ENCODE peak calls at places on chromosomes 3 and 15, in ten cellular contexts. K, W, O, S, Z, T, D, X, P and Q are unnamed samples.
A peak's percentile ranks its signal among the peaks of the same experiment; 100 is the strongest.

GRCh38 chr3:135944831-135945230 is 20.7 kb upstream of the PPP2R3A start:
- DNase-seq in K (no peak), W (no peak), O (peak; percentile 58), S (no peak), Z (no peak), T (no peak), D (no peak), X (no peak), P (no peak), Q (no peak)

GRCh38 chr3:51967384-51968174 is at the start of gene PCBP4:
- DNase-seq in K (peak; percentile 90), W (peak; percentile 45), O (peak; percentile 70), S (peak; percentile 77), Z (peak; percentile 70), T (peak; percentile 65), D (peak; percentile 69), X (peak; percentile 85), P (peak; percentile 77), Q (peak; percentile 80)

GRCh38 chr3:112013058-112013783 is 14.5 kb downstream of the TAGLN3 start:
- DNase-seq in K (peak; percentile 74), W (peak; percentile 70), O (peak; percentile 91), S (peak; percentile 75), Z (peak; percentile 49), T (peak; percentile 22), D (peak; percentile 31), X (peak; percentile 78), P (peak; percentile 68), Q (peak; percentile 89)

GRCh38 chr15:28885630-28886430 is at the start of gene APBA2:
- DNase-seq in K (peak; percentile 76), W (no peak), O (peak; percentile 52), S (no peak), Z (no peak), T (no peak), D (no peak), X (no peak), P (no peak), Q (peak; percentile 70)

GRCh38 chr15:101172421-101173097 is 79.3 kb downstream of the CHSY1 start:
- DNase-seq in K (no peak), W (no peak), O (no peak), S (no peak), Z (no peak), T (no peak), D (no peak), X (no peak), P (no peak), Q (peak; percentile 35)

GRCh38 chr15:92880796-92881569 is 19.1 kb upstream of the CHD2 start:
- DNase-seq in K (no peak), W (no peak), O (peak; percentile 36), S (no peak), Z (no peak), T (no peak), D (peak; percentile 55), X (no peak), P (no peak), Q (peak; percentile 56)

GRCh38 chr3:107436029-107436428 is 58.8 kb downstream of the CCDC54 start:
- DNase-seq in K (no peak), W (no peak), O (no peak), S (no peak), Z (no peak), T (no peak), D (no peak), X (no peak), P (no peak), Q (no peak)

GRCh38 chr3:66430876-66431275 is 69.9 kb downstream of the LRIG1 start:
- DNase-seq in K (no peak), W (no peak), O (no peak), S (no peak), Z (no peak), T (no peak), D (no peak), X (no peak), P (no peak), Q (no peak)

GRCh38 chr3:125123906-125124305 is 68.1 kb upstream of the HEG1 start:
- DNase-seq in K (no peak), W (no peak), O (peak; percentile 90), S (no peak), Z (no peak), T (no peak), D (no peak), X (no peak), P (no peak), Q (no peak)

GRCh38 chr15:95501865-95502264 is 828.6 kb upstream of the NR2F2 start:
- DNase-seq in K (no peak), W (no peak), O (no peak), S (no peak), Z (no peak), T (no peak), D (no peak), X (no peak), P (no peak), Q (peak; percentile 53)

GRCh38 chr3:3799173-3800075 is at the start of gene LRRN1:
- DNase-seq in K (peak; percentile 86), W (no peak), O (peak; percentile 22), S (peak; percentile 28), Z (no peak), T (peak; percentile 61), D (peak; percentile 72), X (peak; percentile 61), P (peak; percentile 83), Q (peak; percentile 8)

DNA sequence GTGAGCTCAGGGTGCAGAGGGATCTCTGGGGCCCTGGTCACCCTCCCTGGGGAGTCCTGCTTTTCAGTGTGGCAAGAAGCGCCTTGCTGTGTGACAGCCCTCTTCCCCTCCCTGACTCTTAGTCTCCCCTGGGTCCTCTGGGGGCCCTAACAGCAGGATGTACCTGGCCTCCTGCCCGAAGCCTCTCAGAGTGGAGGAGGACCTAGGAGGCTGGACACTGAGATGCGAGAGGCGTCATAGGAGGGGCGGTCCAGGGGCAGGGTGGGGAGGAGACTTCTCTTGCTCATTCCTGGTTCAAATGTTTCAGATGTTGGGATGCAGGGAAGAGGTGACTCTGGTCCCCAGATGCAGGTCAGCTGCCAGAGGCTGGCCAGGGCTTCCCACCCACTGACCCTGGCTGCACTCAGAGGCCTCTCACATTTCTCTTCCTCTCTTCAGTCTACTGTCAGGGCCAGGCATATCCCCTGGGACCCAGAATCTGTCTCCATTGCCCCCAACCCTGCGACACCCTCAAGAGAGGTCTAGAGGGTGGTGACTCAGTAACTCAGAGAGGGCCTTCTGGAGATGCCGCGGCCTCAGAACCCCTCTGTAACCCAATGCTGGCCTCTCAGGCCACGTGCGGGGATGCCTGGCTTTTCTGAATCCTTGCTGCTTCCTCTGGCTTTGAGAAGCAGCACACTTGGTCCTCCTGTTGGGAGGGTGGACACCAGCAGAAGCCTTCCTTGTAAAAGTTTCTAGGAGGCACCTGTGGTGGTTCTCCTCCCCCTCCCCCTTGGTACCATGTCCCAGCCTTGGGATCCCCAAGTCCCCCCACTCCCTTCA is 25.9 kb downstream of the SNX33 start:
- DNase-seq in K (peak; percentile 96), W (no peak), O (peak; percentile 90), S (peak; percentile 43), Z (no peak), T (no peak), D (no peak), X (peak; percentile 96), P (peak; percentile 91), Q (peak; percentile 70)
- H3K4me3 ChIP-seq in K (no peak overlapping the region), W (no peak overlapping the region), O (no peak overlapping the region), S (no peak overlapping the region), Z (peak overlapping the region; percentile 46), T (peak overlapping the region; percentile 12), D (no peak overlapping the region), X (no peak overlapping the region), P (no peak overlapping the region), Q (peak overlapping the region; percentile 63)

DNA sequence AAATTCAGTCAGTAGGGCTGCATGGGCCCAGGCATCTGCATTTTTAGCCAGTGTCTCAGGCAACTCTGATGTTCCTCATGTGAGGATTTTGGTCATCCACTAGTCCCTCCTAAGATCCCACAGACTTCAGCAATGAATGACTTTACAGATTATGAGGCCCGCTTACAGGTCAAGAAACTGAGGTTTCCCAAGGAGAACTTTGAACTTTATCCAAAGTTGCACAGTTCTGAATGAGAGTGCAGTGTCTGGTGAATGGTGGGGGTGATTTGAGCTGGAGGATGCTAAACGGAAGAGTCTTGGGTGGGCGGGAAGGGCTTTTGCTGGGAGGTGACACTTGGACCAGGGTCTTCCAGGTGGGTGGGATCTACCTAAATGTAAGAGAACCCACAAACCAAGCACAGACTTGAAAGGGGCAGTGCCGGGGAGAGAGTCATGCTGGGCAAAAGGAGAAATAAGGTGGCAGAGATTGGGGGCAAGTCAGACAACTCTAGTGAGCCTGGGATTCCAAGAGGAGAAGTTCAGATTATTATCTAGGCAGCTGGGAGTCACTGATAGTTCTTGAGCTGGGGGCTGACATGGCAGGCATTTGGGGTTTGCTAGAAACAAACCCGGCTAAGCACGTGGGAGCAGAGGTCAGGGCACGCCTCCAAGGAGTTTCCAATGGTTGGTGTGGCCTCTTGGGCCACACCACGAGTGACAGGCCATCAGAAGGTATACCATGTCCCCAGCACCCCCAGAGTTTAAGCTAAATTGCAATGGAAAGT is 27.5 kb downstream of the SLC6A6 start:
- DNase-seq in K (no peak), W (no peak), O (no peak), S (no peak), Z (no peak), T (no peak), D (no peak), X (no peak), P (no peak), Q (no peak)
- H3K4me1 ChIP-seq in K (no peaks in the 10 kb centered on the region), W (peaks cover 45% of the 10 kb centered on the region), O (peaks cover 32% of the 10 kb centered on the region), S (peaks cover 55% of the 10 kb centered on the region), Z (peaks cover 57% of the 10 kb centered on the region), T (peaks cover 4% of the 10 kb centered on the region), D (no peaks in the 10 kb centered on the region), X (peaks cover 40% of the 10 kb centered on the region), P (peaks cover 26% of the 10 kb centered on the region), Q (peaks cover 29% of the 10 kb centered on the region)

GRCh38 chr3:98730338-98730737 is 32.8 kb upstream of the ST3GAL6 start:
- DNase-seq in K (no peak), W (peak; percentile 97), O (no peak), S (no peak), Z (no peak), T (no peak), D (no peak), X (no peak), P (no peak), Q (no peak)

GRCh38 chr3:98732239-98733054 is 30.7 kb upstream of the ST3GAL6 start:
- DNase-seq in K (peak; percentile 84), W (peak; percentile 59), O (peak; percentile 54), S (peak; percentile 66), Z (peak; percentile 82), T (peak; percentile 34), D (peak; percentile 83), X (peak; percentile 72), P (peak; percentile 54), Q (peak; percentile 62)

GRCh38 chr3:98731138-98731537 is 32.0 kb upstream of the ST3GAL6 start:
- DNase-seq in K (no peak), W (no peak), O (no peak), S (no peak), Z (no peak), T (no peak), D (no peak), X (no peak), P (no peak), Q (no peak)

GRCh38 chr3:98733055-98733777 is 29.9 kb upstream of the ST3GAL6 start:
- DNase-seq in K (peak; percentile 82), W (peak; percentile 60), O (peak; percentile 19), S (peak; percentile 22), Z (peak; percentile 12), T (no peak), D (peak; percentile 23), X (peak; percentile 68), P (peak; percentile 40), Q (peak; percentile 50)

GRCh38 chr3:98731720-98732238 is 31.4 kb upstream of the ST3GAL6 start:
- DNase-seq in K (no peak), W (peak; percentile 72), O (no peak), S (no peak), Z (peak; percentile 73), T (no peak), D (no peak), X (no peak), P (no peak), Q (no peak)
- H3K4me3 ChIP-seq in K (peak overlapping the region; percentile 69), W (peak overlapping the region; percentile 45), O (peak overlapping the region; percentile 66), S (peak overlapping the region; percentile 88), Z (peak overlapping the region; percentile 92), T (peak overlapping the region; percentile 80), D (peak overlapping the region; percentile 76), X (peak overlapping the region; percentile 50), P (peak overlapping the region; percentile 66), Q (peak overlapping the region; percentile 90)

GRCh38 chr3:50610181-50610971 is 1.2 kb downstream of the CISH start:
- DNase-seq in K (no peak), W (no peak), O (no peak), S (no peak), Z (no peak), T (no peak), D (no peak), X (no peak), P (peak; percentile 68), Q (no peak)
- H3K4me1 ChIP-seq in K (no peaks in the 10 kb centered on the region), W (peaks cover 14% of the 10 kb centered on the region), O (no peaks in the 10 kb centered on the region), S (peaks cover 7% of the 10 kb centered on the region), Z (peaks cover 47% of the 10 kb centered on the region), T (peaks cover 20% of the 10 kb centered on the region), D (peaks cover 2% of the 10 kb centered on the region), X (peaks cover 47% of the 10 kb centered on the region), P (peaks cover 36% of the 10 kb centered on the region), Q (peaks cover 34% of the 10 kb centered on the region)